ENCODE peak calls at places on chromosomes 16 and 17, in ten cellular contexts. I, F, U, B, V, E, T, M, K and W are unnamed samples.

GRCh38 chr17:78532922-78533640 is 44.1 kb downstream of the DNAH17 start:
- DNase-seq in I (peak; percentile 91), F (no peak), U (no peak), B (no peak), V (no peak), E (no peak), T (peak; percentile 45), M (no peak), K (no peak), W (no peak)

GRCh38 chr17:66676421-66676820 is 158.5 kb upstream of the CACNG5 start:
- DNase-seq in I (no peak), F (no peak), U (no peak), B (no peak), V (no peak), E (peak; percentile 73), T (no peak), M (no peak), K (no peak), W (peak; percentile 89)

GRCh38 chr17:62919388-62919787 is 46.6 kb upstream of the TANC2 start:
- DNase-seq in I (peak; percentile 41), F (no peak), U (no peak), B (no peak), V (no peak), E (no peak), T (peak; percentile 28), M (no peak), K (no peak), W (no peak)

GRCh38 chr17:44966348-44967025 is 1.6 kb downstream of the C1QL1 start:
- DNase-seq in I (no peak), F (no peak), U (no peak), B (no peak), V (no peak), E (no peak), T (no peak), M (no peak), K (no peak), W (no peak)

GRCh38 chr16:19700319-19700781 is 17.7 kb downstream of the KNOP1 start:
- DNase-seq in I (peak; percentile 86), F (no peak), U (no peak), B (no peak), V (no peak), E (no peak), T (peak; percentile 32), M (no peak), K (no peak), W (peak; percentile 57)

GRCh38 chr17:60040843-60041242 is 37.9 kb downstream of the HEATR6 start:
- DNase-seq in I (no peak), F (no peak), U (no peak), B (no peak), V (no peak), E (no peak), T (no peak), M (no peak), K (no peak), W (no peak)

GRCh38 chr17:66677201-66677981 is 157.5 kb upstream of the CACNG5 start:
- DNase-seq in I (peak; percentile 95), F (no peak), U (no peak), B (no peak), V (no peak), E (no peak), T (peak; percentile 73), M (no peak), K (no peak), W (no peak)

GRCh38 chr17:28973414-28973813 is 22.1 kb upstream of the PHF12 start:
- DNase-seq in I (peak; percentile 45), F (no peak), U (no peak), B (no peak), V (no peak), E (no peak), T (peak; percentile 90), M (no peak), K (no peak), W (no peak)

GRCh38 chr16:16780588-16780987 is 401.6 kb downstream of the NPIPA7 start:
- DNase-seq in I (no peak), F (no peak), U (no peak), B (no peak), V (no peak), E (no peak), T (no peak), M (no peak), K (peak; percentile 97), W (no peak)

GRCh38 chr17:61205406-61205805 is 194.2 kb upstream of the TBX2 start:
- DNase-seq in I (no peak), F (no peak), U (no peak), B (no peak), V (no peak), E (no peak), T (no peak), M (no peak), K (no peak), W (no peak)

GRCh38 chr17:13643196-13643595 is 41.5 kb upstream of the HS3ST3A1 start:
- DNase-seq in I (no peak), F (no peak), U (no peak), B (no peak), V (no peak), E (no peak), T (no peak), M (no peak), K (no peak), W (no peak)